ENCODE peak calls at places on chromosomes 6 and 20, in nine cellular contexts. One of them, this sample, is unnamed.

GRCh38 chr6:92723390-92723931 is 695.9 kb downstream of the EPHA7 start:
- DNase-seq in HCT116: no peak
- DNase-seq in A549: no peak
- DNase-seq in type B pancreatic cell: no peak
- DNase-seq in cardiac fibroblast: no peak
- DNase-seq in dorsolateral prefrontal cortex: no peak
- DNase-seq in BE2C: no peak
- DNase-seq in WERI-Rb-1: no peak
- DNase-seq in transverse colon: no peak
- DNase-seq in this sample: no peak

GRCh38 chr6:166626177-166627038 is 643 bp downstream of the RPS6KA2 start:
- DNase-seq in type B pancreatic cell: no peak
- DNase-seq in dorsolateral prefrontal cortex: peak
- DNase-seq in WERI-Rb-1: peak
- DNase-seq in BE2C: peak
- DNase-seq in A549: no peak
- DNase-seq in transverse colon: peak
- DNase-seq in cardiac fibroblast: peak
- DNase-seq in HCT116: no peak
- DNase-seq in this sample: peak

GRCh38 chr6:15628499-15629131 is 34.2 kb downstream of the DTNBP1 start:
- DNase-seq in BE2C: no peak
- DNase-seq in type B pancreatic cell: no peak
- DNase-seq in dorsolateral prefrontal cortex: no peak
- DNase-seq in HCT116: no peak
- DNase-seq in cardiac fibroblast: peak
- DNase-seq in A549: no peak
- DNase-seq in WERI-Rb-1: peak
- DNase-seq in transverse colon: no peak
- DNase-seq in this sample: no peak

GRCh38 chr6:116433313-116433712 is 27.9 kb upstream of the CALHM6 start:
- DNase-seq in A549: no peak
- DNase-seq in cardiac fibroblast: no peak
- DNase-seq in WERI-Rb-1: no peak
- DNase-seq in type B pancreatic cell: no peak
- DNase-seq in transverse colon: no peak
- DNase-seq in HCT116: no peak
- DNase-seq in BE2C: no peak
- DNase-seq in dorsolateral prefrontal cortex: no peak
- DNase-seq in this sample: no peak

GRCh38 chr6:168061269-168062210 is 17.5 kb downstream of the FRMD1 start:
- DNase-seq in cardiac fibroblast: no peak
- DNase-seq in WERI-Rb-1: no peak
- DNase-seq in BE2C: no peak
- DNase-seq in HCT116: no peak
- DNase-seq in dorsolateral prefrontal cortex: no peak
- DNase-seq in type B pancreatic cell: no peak
- DNase-seq in A549: no peak
- DNase-seq in transverse colon: peak
- DNase-seq in this sample: no peak

GRCh38 chr6:140032177-140032576 is 657.7 kb upstream of the CITED2 start:
- DNase-seq in dorsolateral prefrontal cortex: no peak
- DNase-seq in HCT116: no peak
- DNase-seq in BE2C: no peak
- DNase-seq in type B pancreatic cell: no peak
- DNase-seq in WERI-Rb-1: no peak
- DNase-seq in A549: no peak
- DNase-seq in cardiac fibroblast: peak
- DNase-seq in transverse colon: no peak
- DNase-seq in this sample: no peak

GRCh38 chr6:76422814-76423213 is 350.4 kb upstream of the IMPG1 start:
- DNase-seq in transverse colon: no peak
- DNase-seq in HCT116: no peak
- DNase-seq in type B pancreatic cell: no peak
- DNase-seq in cardiac fibroblast: no peak
- DNase-seq in BE2C: no peak
- DNase-seq in dorsolateral prefrontal cortex: no peak
- DNase-seq in WERI-Rb-1: no peak
- DNase-seq in A549: no peak
- DNase-seq in this sample: no peak

GRCh38 chr20:2010533-2010932 is 16.7 kb upstream of the PDYN start:
- DNase-seq in cardiac fibroblast: no peak
- DNase-seq in dorsolateral prefrontal cortex: no peak
- DNase-seq in HCT116: no peak
- DNase-seq in transverse colon: no peak
- DNase-seq in WERI-Rb-1: no peak
- DNase-seq in A549: no peak
- DNase-seq in BE2C: no peak
- DNase-seq in type B pancreatic cell: no peak
- DNase-seq in this sample: no peak

GRCh38 chr20:35315199-35316020 is 23.2 kb upstream of the FAM83C start:
- DNase-seq in BE2C: no peak
- DNase-seq in type B pancreatic cell: no peak
- DNase-seq in WERI-Rb-1: no peak
- DNase-seq in cardiac fibroblast: peak
- DNase-seq in transverse colon: no peak
- DNase-seq in HCT116: no peak
- DNase-seq in A549: no peak
- DNase-seq in dorsolateral prefrontal cortex: no peak
- DNase-seq in this sample: no peak

GRCh38 chr6:130558131-130558530 is 192.3 kb downstream of the TMEM200A start:
- DNase-seq in HCT116: no peak
- DNase-seq in cardiac fibroblast: no peak
- DNase-seq in WERI-Rb-1: no peak
- DNase-seq in BE2C: no peak
- DNase-seq in transverse colon: no peak
- DNase-seq in type B pancreatic cell: no peak
- DNase-seq in dorsolateral prefrontal cortex: no peak
- DNase-seq in A549: no peak
- DNase-seq in this sample: no peak

GRCh38 chr6:109058620-109059019 is 36.0 kb downstream of the SESN1 start:
- DNase-seq in type B pancreatic cell: no peak
- DNase-seq in BE2C: no peak
- DNase-seq in HCT116: no peak
- DNase-seq in cardiac fibroblast: no peak
- DNase-seq in WERI-Rb-1: no peak
- DNase-seq in transverse colon: no peak
- DNase-seq in dorsolateral prefrontal cortex: no peak
- DNase-seq in A549: no peak
- DNase-seq in this sample: no peak

GRCh38 chr6:112951829-112952228 is 604.7 kb downstream of the RFPL4B start:
- DNase-seq in transverse colon: no peak
- DNase-seq in dorsolateral prefrontal cortex: no peak
- DNase-seq in A549: no peak
- DNase-seq in HCT116: no peak
- DNase-seq in type B pancreatic cell: no peak
- DNase-seq in cardiac fibroblast: peak
- DNase-seq in WERI-Rb-1: no peak
- DNase-seq in BE2C: no peak
- DNase-seq in this sample: no peak

GRCh38 chr6:70072540-70073179 is 206.3 kb downstream of the COL19A1 start:
- DNase-seq in A549: no peak
- DNase-seq in BE2C: no peak
- DNase-seq in HCT116: no peak
- DNase-seq in transverse colon: no peak
- DNase-seq in dorsolateral prefrontal cortex: no peak
- DNase-seq in WERI-Rb-1: no peak
- DNase-seq in cardiac fibroblast: no peak
- DNase-seq in type B pancreatic cell: no peak
- DNase-seq in this sample: no peak

GRCh38 chr6:154815938-154816820 is 83.0 kb downstream of the SCAF8 start:
- DNase-seq in BE2C: no peak
- DNase-seq in HCT116: no peak
- DNase-seq in dorsolateral prefrontal cortex: no peak
- DNase-seq in WERI-Rb-1: no peak
- DNase-seq in A549: no peak
- DNase-seq in type B pancreatic cell: no peak
- DNase-seq in cardiac fibroblast: peak
- DNase-seq in transverse colon: no peak
- DNase-seq in this sample: no peak

DNA sequence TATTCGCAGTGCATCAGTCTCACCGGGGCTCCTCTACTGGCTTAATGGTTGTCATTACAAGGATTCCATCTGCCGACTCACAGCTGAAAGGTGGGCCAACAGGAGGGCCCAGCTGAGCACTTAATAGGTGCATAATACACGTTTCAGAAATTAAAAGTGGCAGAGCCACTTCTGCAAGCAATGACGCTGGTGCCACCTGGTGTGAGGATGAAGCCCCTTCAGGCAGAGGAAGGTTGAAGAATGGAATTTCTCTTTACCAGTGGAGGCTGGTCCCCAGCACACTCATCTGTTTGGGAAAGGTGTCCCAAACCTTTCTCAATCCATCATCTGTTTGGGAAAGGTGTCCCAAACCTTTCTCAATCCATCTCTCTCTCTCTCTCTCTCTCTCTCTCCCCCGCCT is 8.2 kb upstream of the STMND1 start:
- DNase-seq in A549: no peak
- DNase-seq in type B pancreatic cell: no peak
- DNase-seq in HCT116: no peak
- DNase-seq in WERI-Rb-1: peak
- DNase-seq in BE2C: no peak
- DNase-seq in cardiac fibroblast: no peak
- DNase-seq in transverse colon: no peak
- DNase-seq in dorsolateral prefrontal cortex: no peak
- DNase-seq in this sample: peak
- TF ChIP-seq CTCF in A549: peak
- TF ChIP-seq CTCF in type B pancreatic cell: peak
- TF ChIP-seq CTCF in HCT116: peak
- TF ChIP-seq CTCF in WERI-Rb-1: peak
- TF ChIP-seq CTCF in BE2C: peak
- TF ChIP-seq CTCF in cardiac fibroblast: no peak
- TF ChIP-seq CTCF in transverse colon: no peak
- TF ChIP-seq CTCF in dorsolateral prefrontal cortex: no peak
- TF ChIP-seq CTCF in this sample: peak

GRCh38 chr6:3752538-3753227 is 1.2 kb upstream of the PXDC1 start:
- DNase-seq in WERI-Rb-1: no peak
- DNase-seq in A549: no peak
- DNase-seq in type B pancreatic cell: no peak
- DNase-seq in cardiac fibroblast: no peak
- DNase-seq in dorsolateral prefrontal cortex: no peak
- DNase-seq in HCT116: no peak
- DNase-seq in transverse colon: no peak
- DNase-seq in BE2C: no peak
- DNase-seq in this sample: no peak

GRCh38 chr6:3753228-3753795 is 1.8 kb upstream of the PXDC1 start:
- DNase-seq in HCT116: no peak
- DNase-seq in A549: no peak
- DNase-seq in WERI-Rb-1: no peak
- DNase-seq in dorsolateral prefrontal cortex: no peak
- DNase-seq in BE2C: no peak
- DNase-seq in cardiac fibroblast: no peak
- DNase-seq in transverse colon: no peak
- DNase-seq in type B pancreatic cell: no peak
- DNase-seq in this sample: no peak

GRCh38 chr6:3750324-3751018 is 1.0 kb downstream of the PXDC1 start:
- DNase-seq in A549: no peak
- DNase-seq in transverse colon: peak
- DNase-seq in cardiac fibroblast: peak
- DNase-seq in type B pancreatic cell: no peak
- DNase-seq in dorsolateral prefrontal cortex: peak
- DNase-seq in HCT116: no peak
- DNase-seq in BE2C: no peak
- DNase-seq in WERI-Rb-1: peak
- DNase-seq in this sample: peak

GRCh38 chr6:3751019-3751729 is at the start of gene PXDC1:
- DNase-seq in HCT116: no peak
- DNase-seq in type B pancreatic cell: no peak
- DNase-seq in transverse colon: no peak
- DNase-seq in BE2C: no peak
- DNase-seq in cardiac fibroblast: no peak
- DNase-seq in WERI-Rb-1: peak
- DNase-seq in dorsolateral prefrontal cortex: no peak
- DNase-seq in A549: no peak
- DNase-seq in this sample: peak

GRCh38 chr6:3751730-3752537 is 421 bp upstream of the PXDC1 start:
- DNase-seq in WERI-Rb-1: peak
- DNase-seq in A549: peak
- DNase-seq in cardiac fibroblast: peak
- DNase-seq in HCT116: peak
- DNase-seq in dorsolateral prefrontal cortex: peak
- DNase-seq in type B pancreatic cell: peak
- DNase-seq in transverse colon: peak
- DNase-seq in BE2C: peak
- DNase-seq in this sample: peak
- TF ChIP-seq CTCF in WERI-Rb-1: peak
- TF ChIP-seq CTCF in A549: peak
- TF ChIP-seq CTCF in cardiac fibroblast: peak
- TF ChIP-seq CTCF in HCT116: no peak
- TF ChIP-seq CTCF in dorsolateral prefrontal cortex: peak
- TF ChIP-seq CTCF in type B pancreatic cell: peak
- TF ChIP-seq CTCF in transverse colon: peak
- TF ChIP-seq CTCF in BE2C: no peak
- TF ChIP-seq CTCF in this sample: peak

GRCh38 chr6:111423960-111424846 is 58.8 kb downstream of the REV3L start:
- DNase-seq in cardiac fibroblast: peak
- DNase-seq in transverse colon: peak
- DNase-seq in A549: no peak
- DNase-seq in BE2C: peak
- DNase-seq in type B pancreatic cell: no peak
- DNase-seq in WERI-Rb-1: no peak
- DNase-seq in HCT116: no peak
- DNase-seq in dorsolateral prefrontal cortex: peak
- DNase-seq in this sample: no peak
- TF ChIP-seq CTCF in cardiac fibroblast: no peak
- TF ChIP-seq CTCF in transverse colon: no peak
- TF ChIP-seq CTCF in A549: no peak
- TF ChIP-seq CTCF in BE2C: no peak
- TF ChIP-seq CTCF in type B pancreatic cell: no peak
- TF ChIP-seq CTCF in WERI-Rb-1: no peak
- TF ChIP-seq CTCF in HCT116: no peak
- TF ChIP-seq CTCF in dorsolateral prefrontal cortex: no peak
- TF ChIP-seq CTCF in this sample: no peak

DNA sequence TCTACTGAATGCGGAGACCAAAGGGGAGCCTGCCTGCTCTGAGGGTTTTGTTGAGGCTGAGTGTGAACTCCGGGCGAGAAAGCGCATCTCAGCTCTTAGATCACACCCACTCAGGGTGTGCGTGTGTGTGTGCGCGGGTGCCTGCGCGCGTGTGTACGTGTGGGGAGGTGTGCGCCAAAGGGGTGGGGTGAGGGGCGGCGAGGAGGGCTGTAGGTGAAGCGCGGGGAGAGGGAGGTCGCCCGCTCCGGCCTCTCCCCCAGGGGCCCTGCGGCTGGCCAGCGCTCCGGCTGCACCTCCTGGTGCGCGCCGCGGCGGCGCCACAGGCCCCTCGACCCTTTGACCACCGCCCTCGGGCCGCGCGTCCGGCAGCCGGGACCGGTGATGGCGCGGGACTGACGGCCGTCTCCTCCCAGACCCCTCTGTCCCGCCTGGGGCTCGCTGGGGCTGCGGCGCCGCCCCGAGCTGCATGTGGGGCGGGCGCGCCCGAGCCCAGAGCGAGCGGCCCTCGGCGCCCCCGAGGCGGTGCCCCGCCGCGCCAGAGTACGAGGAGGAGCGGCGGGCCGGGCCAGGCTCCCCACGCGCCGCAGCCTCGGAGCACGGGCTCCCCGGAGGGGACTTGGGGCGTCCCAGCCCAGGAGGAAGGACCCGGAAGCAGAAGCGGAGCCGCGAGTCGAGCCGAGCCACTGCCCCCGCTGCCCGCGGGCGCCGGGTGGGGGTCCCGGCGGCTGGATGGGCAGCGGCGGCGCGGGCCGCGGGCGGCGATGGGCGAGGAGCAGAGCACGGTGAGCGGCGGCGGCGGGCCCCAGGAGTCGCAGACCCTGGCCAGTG is at the start of gene RNF217:
- DNase-seq in cardiac fibroblast: peak
- DNase-seq in A549: peak
- DNase-seq in dorsolateral prefrontal cortex: peak
- DNase-seq in WERI-Rb-1: peak
- DNase-seq in BE2C: peak
- DNase-seq in type B pancreatic cell: no peak
- DNase-seq in HCT116: no peak
- DNase-seq in transverse colon: peak
- DNase-seq in this sample: peak
- TF ChIP-seq CTCF in cardiac fibroblast: no peak
- TF ChIP-seq CTCF in A549: no peak
- TF ChIP-seq CTCF in dorsolateral prefrontal cortex: no peak
- TF ChIP-seq CTCF in WERI-Rb-1: peak
- TF ChIP-seq CTCF in BE2C: no peak
- TF ChIP-seq CTCF in type B pancreatic cell: peak
- TF ChIP-seq CTCF in HCT116: no peak
- TF ChIP-seq CTCF in transverse colon: no peak
- TF ChIP-seq CTCF in this sample: no peak

This sample was measured in nephron progenitor cell.